ENCODE peak calls at places on chromosomes 11 and 22, in six cellular contexts. G, U, O, N, T and Q are unnamed samples.

GRCh38 chr11:125802387-125802786 is 14.5 kb downstream of the PATE3 start:
- DNase-seq in G (no peak), U (no peak), O (no peak), N (no peak), T (no peak), Q (no peak)

GRCh38 chr11:29328961-29329441 is 687.8 kb downstream of the KCNA4 start:
- DNase-seq in G (peak), U (no peak), O (no peak), N (no peak), T (no peak), Q (peak)

GRCh38 chr11:119875841-119876600 is 147.0 kb upstream of the NECTIN1 start:
- DNase-seq in G (no peak), U (no peak), O (no peak), N (no peak), T (no peak), Q (no peak)

GRCh38 chr11:46343520-46343919 is 3.7 kb upstream of the DGKZ start:
- DNase-seq in G (no peak), U (no peak), O (no peak), N (no peak), T (no peak), Q (no peak)

GRCh38 chr11:122895591-122895990 is 13.0 kb downstream of the JHY start:
- DNase-seq in G (no peak), U (no peak), O (no peak), N (peak), T (no peak), Q (no peak)

GRCh38 chr22:46064966-46065666 is 85.2 kb upstream of the PPARA start:
- DNase-seq in G (no peak), U (peak), O (no peak), N (no peak), T (no peak), Q (no peak)

GRCh38 chr22:43014876-43015676 is at the start of gene PACSIN2:
- DNase-seq in G (peak), U (peak), O (peak), N (peak), T (peak), Q (peak)

GRCh38 chr22:36297568-36297967 is 44.6 kb downstream of the APOL1 start:
- DNase-seq in G (no peak), U (no peak), O (no peak), N (no peak), T (no peak), Q (no peak)

GRCh38 chr11:125364085-125364822 is 131.8 kb downstream of the FEZ1 start:
- DNase-seq in G (no peak), U (no peak), O (no peak), N (no peak), T (no peak), Q (no peak)

GRCh38 chr11:44955019-44955738 is 4.5 kb upstream of the TP53I11 start:
- DNase-seq in G (no peak), U (peak), O (no peak), N (peak), T (peak), Q (peak)

GRCh38 chr22:28855355-28856094 is 27.8 kb upstream of the ZNRF3 start:
- DNase-seq in G (peak), U (peak), O (peak), N (peak), T (peak), Q (peak)

GRCh38 chr11:102831128-102831708 is 12.2 kb downstream of the MMP3 start:
- DNase-seq in G (peak), U (no peak), O (no peak), N (peak), T (no peak), Q (peak)